ENCODE peak calls at places on chromosomes 16 and 17, in six cellular contexts. L, O, B, Q, N and X are unnamed samples.

GRCh38 chr17:10772425-10773380 is 31.2 kb downstream of the TMEM238L start:
- DNase-seq in L (peak; percentile 15), O (peak; percentile 93), B (peak; percentile 90), Q (no peak), N (no peak), X (no peak)

GRCh38 chr17:41968676-41969075 is 2.1 kb downstream of the CNP start:
- DNase-seq in L (no peak), O (no peak), B (no peak), Q (no peak), N (no peak), X (no peak)

GRCh38 chr16:78277374-78277773 is 177.9 kb downstream of the WWOX start:
- DNase-seq in L (no peak), O (peak; percentile 52), B (no peak), Q (no peak), N (no peak), X (no peak)

GRCh38 chr17:37107406-37108083 is 158.8 kb downstream of the AATF start:
- DNase-seq in L (peak; percentile 41), O (no peak), B (peak; percentile 87), Q (peak; percentile 75), N (no peak), X (no peak)

GRCh38 chr17:81713004-81713555 is 996 bp downstream of the SLC25A10 start:
- DNase-seq in L (no peak), O (no peak), B (no peak), Q (no peak), N (no peak), X (no peak)

GRCh38 chr16:82311528-82311927 is 141.5 kb upstream of the MPHOSPH6 start:
- DNase-seq in L (no peak), O (no peak), B (no peak), Q (no peak), N (no peak), X (no peak)

GRCh38 chr17:75271955-75272847 is 1.2 kb upstream of the MIF4GD start:
- DNase-seq in L (peak; percentile 65), O (no peak), B (no peak), Q (peak; percentile 65), N (no peak), X (no peak)

GRCh38 chr16:85479972-85480726 is 133.0 kb upstream of the GSE1 start:
- DNase-seq in L (no peak), O (peak; percentile 69), B (peak; percentile 72), Q (no peak), N (peak; percentile 13), X (no peak)

GRCh38 chr16:10979717-10980601 is 35.6 kb downstream of the CLEC16A start:
- DNase-seq in L (no peak), O (peak; percentile 48), B (no peak), Q (peak; percentile 53), N (no peak), X (no peak)

GRCh38 chr17:67414559-67414958 is 37.5 kb downstream of the PITPNC1 start:
- DNase-seq in L (no peak), O (no peak), B (no peak), Q (no peak), N (no peak), X (no peak)

GRCh38 chr17:48625502-48626201 is 506 bp downstream of the HOXB9 start:
- DNase-seq in L (no peak), O (peak; percentile 66), B (peak; percentile 46), Q (no peak), N (no peak), X (peak; percentile 41)

GRCh38 chr17:79837888-79838540 is 1.2 kb downstream of the CBX4 start:
- DNase-seq in L (no peak), O (no peak), B (no peak), Q (no peak), N (peak; percentile 42), X (peak; percentile 55)

GRCh38 chr17:74959826-74960738 is 12.5 kb downstream of the HID1 start:
- DNase-seq in L (peak; percentile 15), O (no peak), B (no peak), Q (peak; percentile 48), N (no peak), X (no peak)

GRCh38 chr17:27473748-27474609 is 17.7 kb downstream of the KSR1 start:
- DNase-seq in L (no peak), O (no peak), B (peak; percentile 91), Q (no peak), N (peak; percentile 75), X (peak; percentile 49)

GRCh38 chr17:18045691-18046090 is 6.5 kb downstream of the GID4 start:
- DNase-seq in L (no peak), O (no peak), B (no peak), Q (no peak), N (no peak), X (no peak)

GRCh38 chr16:1287982-1288670 is 21.3 kb upstream of the UBE2I start:
- DNase-seq in L (peak; percentile 5), O (no peak), B (no peak), Q (no peak), N (no peak), X (no peak)

GRCh38 chr17:688100-688989 is 26.3 kb downstream of the VPS53 start:
- DNase-seq in L (peak; percentile 41), O (peak; percentile 67), B (no peak), Q (peak; percentile 35), N (peak; percentile 5), X (no peak)

GRCh38 chr17:1713878-1714487 is 3.8 kb upstream of the TLCD2 start:
- DNase-seq in L (peak; percentile 32), O (peak; percentile 92), B (peak; percentile 54), Q (peak; percentile 24), N (no peak), X (no peak)

GRCh38 chr17:42554250-42555121 is 1.8 kb downstream of the HSD17B1 start:
- DNase-seq in L (peak; percentile 76), O (peak; percentile 96), B (peak; percentile 88), Q (peak; percentile 83), N (peak; percentile 74), X (peak; percentile 75)

GRCh38 chr17:82788206-82789001 is 36.5 kb downstream of the TBCD start:
- DNase-seq in L (no peak), O (no peak), B (no peak), Q (no peak), N (no peak), X (no peak)
- H3K27ac ChIP-seq in L (no peak overlapping the region), O (peak overlapping the region; percentile 32), B (no peak overlapping the region), Q (no peak overlapping the region), N (no peak overlapping the region), X (no peak overlapping the region)

GRCh38 chr16:28191364-28191985 is 20.3 kb downstream of the XPO6 start:
- DNase-seq in L (no peak), O (no peak), B (no peak), Q (no peak), N (no peak), X (no peak)
- H3K27ac ChIP-seq in L (peak overlapping the region; percentile 92), O (no peak overlapping the region), B (no peak overlapping the region), Q (no peak overlapping the region), N (peak overlapping the region; percentile 35), X (peak overlapping the region; percentile 49)

DNA sequence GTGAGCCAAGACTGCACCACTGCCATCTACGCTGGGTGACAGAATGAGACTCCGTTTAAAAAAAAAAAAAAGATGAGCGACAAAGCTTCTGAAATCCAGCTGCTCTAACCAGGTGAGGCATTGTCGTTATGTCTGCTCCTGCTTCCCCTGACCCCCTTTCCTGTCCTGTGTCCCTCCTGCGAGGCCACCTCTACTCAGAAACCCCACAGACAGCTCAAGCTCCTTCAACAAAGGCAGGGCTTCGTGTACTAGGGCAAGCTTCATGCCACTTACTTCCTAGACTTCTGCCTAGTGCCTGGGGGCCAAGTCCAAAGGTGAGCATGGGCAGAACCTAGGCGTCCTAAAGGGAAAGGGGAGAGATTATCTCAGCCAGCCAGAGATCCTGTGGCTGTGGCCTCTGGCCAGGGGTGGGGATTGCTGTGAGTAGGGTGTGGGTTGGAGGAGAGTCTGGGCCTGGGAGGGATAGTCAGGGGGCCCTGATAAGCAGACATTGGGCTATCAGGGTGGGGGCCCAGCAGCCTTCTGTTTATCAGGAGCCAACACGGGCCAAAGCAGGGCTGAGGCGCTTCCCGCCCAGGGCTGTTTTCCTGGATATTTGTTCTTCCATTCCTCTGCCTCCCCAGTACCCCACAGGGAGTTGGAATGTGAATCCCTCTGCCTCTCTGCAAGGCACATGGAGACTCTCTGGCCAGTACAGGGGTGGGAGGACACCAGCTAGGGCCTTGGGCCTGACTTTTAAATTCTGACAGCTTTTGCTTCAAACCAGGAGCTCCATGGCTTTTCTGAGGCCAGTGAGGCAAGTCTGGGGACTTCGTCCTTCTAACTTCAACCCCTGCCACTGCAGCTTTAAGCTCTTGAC is 10.4 kb downstream of the ERAL1 start:
- DNase-seq in L (no peak), O (no peak), B (peak; percentile 51), Q (no peak), N (no peak), X (no peak)
- H3K27ac ChIP-seq in L (no peak overlapping the region), O (no peak overlapping the region), B (peak overlapping the region; percentile 70), Q (no peak overlapping the region), N (no peak overlapping the region), X (no peak overlapping the region)

GRCh38 chr16:5396880-5397279 is 299.3 kb upstream of the EEF2KMT start:
- DNase-seq in L (no peak), O (no peak), B (no peak), Q (no peak), N (no peak), X (no peak)
- H3K27ac ChIP-seq in L (no peak overlapping the region), O (no peak overlapping the region), B (no peak overlapping the region), Q (no peak overlapping the region), N (no peak overlapping the region), X (no peak overlapping the region)

DNA sequence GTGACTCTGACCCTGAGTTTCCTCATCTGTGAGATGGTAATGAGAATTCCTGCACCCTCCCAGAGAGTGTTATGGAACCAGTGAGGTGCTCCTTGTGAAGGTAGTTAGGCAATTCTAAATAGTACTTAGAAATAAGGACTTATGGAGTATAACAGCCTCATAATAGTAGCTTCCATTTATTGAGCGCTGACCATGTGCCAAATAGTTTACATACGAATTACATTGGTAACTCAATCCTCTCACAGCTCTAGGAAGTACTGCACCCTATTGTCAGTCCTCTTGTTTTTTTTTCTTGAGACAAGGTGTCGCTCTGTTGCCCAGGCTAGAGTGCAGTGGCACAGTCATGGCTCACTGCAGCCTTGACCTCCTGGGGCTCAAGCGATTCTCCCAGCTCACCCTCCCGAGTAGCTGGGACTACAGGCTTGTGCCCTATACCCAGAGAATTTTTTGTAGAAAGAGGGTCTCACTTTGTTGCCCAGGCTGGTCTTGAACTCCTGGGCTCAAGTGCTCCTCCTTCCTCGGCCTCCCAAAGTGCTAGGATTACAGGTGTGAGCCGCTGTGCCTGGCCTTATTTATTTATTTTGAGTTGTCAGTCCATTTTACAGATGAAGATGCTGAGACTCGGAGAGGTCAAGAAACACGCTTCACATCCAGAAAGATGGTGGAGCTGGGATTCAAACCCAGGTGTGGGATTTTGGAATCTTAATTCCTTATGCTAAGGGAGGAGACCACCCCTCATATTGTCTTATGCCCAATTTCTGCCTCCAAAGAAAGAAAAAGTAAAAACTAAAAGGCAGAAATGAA is 2.9 kb downstream of the TNS4 start:
- DNase-seq in L (no peak), O (no peak), B (no peak), Q (no peak), N (no peak), X (no peak)
- H3K27ac ChIP-seq in L (peak overlapping the region; percentile 56), O (peak overlapping the region; percentile 86), B (peak overlapping the region; percentile 66), Q (no peak overlapping the region), N (no peak overlapping the region), X (no peak overlapping the region)

GRCh38 chr17:50899005-50899460 is 32.9 kb upstream of the TOB1 start:
- DNase-seq in L (no peak), O (no peak), B (no peak), Q (no peak), N (no peak), X (no peak)
- H3K27ac ChIP-seq in L (no peak overlapping the region), O (no peak overlapping the region), B (no peak overlapping the region), Q (no peak overlapping the region), N (no peak overlapping the region), X (no peak overlapping the region)